ENCODE peak calls at places on chromosomes 2 and 18, in six cellular contexts. L is cardiac muscle cell, K is tibial artery, E is heart left ventricle, N is spleen, G is SJSA1. Q is an unnamed sample.

GRCh38 chr2:53877556-53877955 is 17.8 kb upstream of the GPR75 start:
- DNase-seq in L (no peak), K (no peak), E (no peak), G (no peak), N (no peak), Q (no peak)

GRCh38 chr18:293557-293956 is 25.7 kb upstream of the THOC1 start:
- DNase-seq in G (no peak), N (no peak), K (no peak), L (no peak), E (no peak), Q (no peak)

GRCh38 chr2:9781252-9781651 is 62.0 kb upstream of the TAF1B start:
- DNase-seq in N (no peak), K (no peak), E (peak), L (no peak), G (no peak), Q (peak)

GRCh38 chr2:64228126-64228678 is 84.0 kb upstream of the PELI1 start:
- DNase-seq in K (peak), G (peak), N (peak), E (peak), L (peak), Q (peak)

GRCh38 chr2:42842418-42842817 is 50.0 kb upstream of the HAAO start:
- DNase-seq in G (peak), E (no peak), L (no peak), K (no peak), N (no peak), Q (no peak)

GRCh38 chr2:196434217-196434616 is 205.3 kb upstream of the CCDC150 start:
- DNase-seq in L (no peak), E (no peak), N (no peak), K (no peak), G (no peak), Q (no peak)

GRCh38 chr2:169961911-169962310 is 134.7 kb downstream of the UBR3 start:
- DNase-seq in G (no peak), E (no peak), N (no peak), K (peak), L (no peak), Q (no peak)

GRCh38 chr2:8259106-8259840 is 422.6 kb upstream of the ID2 start:
- DNase-seq in L (no peak), G (no peak), E (no peak), N (no peak), K (peak), Q (no peak)

GRCh38 chr2:240912878-240913809 is 7.0 kb downstream of the CROCC2 start:
- DNase-seq in G (no peak), L (no peak), N (no peak), E (no peak), K (no peak), Q (no peak)

GRCh38 chr2:170711196-170711773 is 3.9 kb upstream of the SP5 start:
- DNase-seq in G (no peak), K (no peak), L (no peak), E (no peak), N (no peak), Q (no peak)

GRCh38 chr2:113390133-113390849 is 47.2 kb upstream of the ZNG1B start:
- DNase-seq in G (peak), L (peak), K (peak), N (no peak), E (peak), Q (peak)

GRCh38 chr2:205734436-205734835 is 52.1 kb downstream of the NRP2 start:
- DNase-seq in E (no peak), L (peak), G (peak), N (no peak), K (no peak), Q (peak)

GRCh38 chr2:54601339-54601738 is 122.1 kb upstream of the EML6 start:
- DNase-seq in N (no peak), G (no peak), K (no peak), L (no peak), E (no peak), Q (no peak)

GRCh38 chr2:11234309-11234708 is 79.0 kb downstream of the SLC66A3 start:
- DNase-seq in L (no peak), G (no peak), N (no peak), E (no peak), K (no peak), Q (no peak)

GRCh38 chr2:10412380-10412779 is 35.7 kb downstream of the ODC1 start:
- DNase-seq in E (no peak), L (peak), N (no peak), K (no peak), G (peak), Q (no peak)

GRCh38 chr18:48036191-48036590 is 105.7 kb upstream of the SMAD2 start:
- DNase-seq in N (peak), E (no peak), G (no peak), L (no peak), K (peak), Q (no peak)

GRCh38 chr2:29314816-29315571 is 199.8 kb downstream of the CLIP4 start:
- DNase-seq in N (peak), G (no peak), K (no peak), E (no peak), L (peak), Q (no peak)

GRCh38 chr2:246489-247145 is 17.2 kb downstream of the SH3YL1 start:
- DNase-seq in E (no peak), G (no peak), L (peak), N (no peak), K (no peak), Q (peak)

GRCh38 chr2:86807462-86808275 is 17.0 kb upstream of the CD8A start:
- DNase-seq in L (peak), N (peak), G (no peak), E (peak), K (no peak), Q (peak)

GRCh38 chr2:8134105-8134903 is 547.6 kb upstream of the ID2 start:
- DNase-seq in E (no peak), G (no peak), N (no peak), L (no peak), K (no peak), Q (no peak)

GRCh38 chr2:157727693-157728092 is 99.0 kb upstream of the ACVR1C start:
- DNase-seq in E (no peak), N (no peak), L (no peak), G (no peak), K (no peak), Q (no peak)

GRCh38 chr18:42736074-42736473 is 379.4 kb downstream of the RIT2 start:
- DNase-seq in E (no peak), G (no peak), N (no peak), L (no peak), K (no peak), Q (no peak)

GRCh38 chr2:110872521-110872920 is 140.1 kb downstream of the ACOXL start:
- DNase-seq in G (no peak), E (no peak), L (no peak), N (no peak), K (no peak), Q (no peak)

GRCh38 chr2:217622205-217622621 is 380.6 kb downstream of the TNS1 start:
- DNase-seq in K (no peak), N (no peak), G (peak), L (no peak), E (peak), Q (no peak)

GRCh38 chr18:72013512-72013911 is 530.6 kb downstream of the CBLN2 start:
- DNase-seq in N (no peak), L (no peak), E (no peak), K (no peak), G (no peak), Q (no peak)

GRCh38 chr2:86298411-86299390 is 38.7 kb downstream of the REEP1 start:
- DNase-seq in G (no peak), K (no peak), N (no peak), E (no peak), L (peak), Q (no peak)

GRCh38 chr18:49563130-49563540 is 1.3 kb downstream of the LIPG start:
- DNase-seq in G (no peak), E (no peak), L (no peak), K (no peak), N (no peak), Q (no peak)

GRCh38 chr2:174247474-174248186 is 702 bp downstream of the OLA1 start:
- DNase-seq in N (no peak), G (no peak), E (no peak), L (no peak), K (no peak), Q (no peak)

GRCh38 chr2:184555352-184555751 is 43.0 kb upstream of the ZNF804A start:
- DNase-seq in L (no peak), N (no peak), G (no peak), E (no peak), K (no peak), Q (no peak)

GRCh38 chr18:58668897-58669296 is 2.4 kb upstream of the MALT1 start:
- DNase-seq in K (no peak), E (no peak), G (no peak), L (no peak), N (no peak), Q (no peak)

GRCh38 chr2:9230051-9230802 is 23.6 kb downstream of the ASAP2 start:
- DNase-seq in E (peak), L (no peak), N (no peak), K (no peak), G (no peak), Q (no peak)

GRCh38 chr2:197707316-197708213 is 2.4 kb downstream of the MARS2 start:
- DNase-seq in G (no peak), E (no peak), K (no peak), L (peak), N (no peak), Q (no peak)

GRCh38 chr2:84888401-84889276 is 7.8 kb upstream of the TRABD2A start:
- DNase-seq in E (peak), L (no peak), G (peak), N (no peak), K (no peak), Q (no peak)

GRCh38 chr2:180655393-180655792 is 325.0 kb upstream of the UBE2E3 start:
- DNase-seq in E (no peak), L (no peak), N (no peak), K (no peak), G (no peak), Q (no peak)

GRCh38 chr2:95381212-95382127 is 21.0 kb upstream of the FAHD2A start:
- DNase-seq in G (no peak), K (no peak), N (no peak), E (no peak), L (no peak), Q (no peak)

DNA sequence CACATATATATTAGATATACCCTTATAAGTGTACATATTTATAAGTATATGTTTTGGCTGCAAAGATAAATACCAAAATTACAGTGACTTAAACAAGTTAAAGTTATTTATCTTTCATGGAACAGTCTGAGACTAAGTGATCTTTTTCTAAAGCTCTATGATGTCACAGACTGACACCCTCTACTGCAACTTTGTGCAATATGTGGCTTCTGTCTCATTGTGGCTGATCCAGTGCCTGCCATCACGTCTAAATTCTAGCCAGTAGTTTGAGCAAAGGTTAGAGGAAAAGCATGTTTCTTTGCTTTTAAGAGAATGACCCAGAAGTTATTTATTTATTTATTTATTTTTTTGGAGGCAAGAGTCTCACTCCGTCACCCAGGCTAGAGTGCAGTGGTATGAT is 13.8 kb upstream of the GATA6 start:
- DNase-seq in L (no peak), E (no peak), N (no peak), G (no peak), K (no peak), Q (no peak)
- H3K27ac ChIP-seq in L (no peak), E (no peak), N (no peak), G (no peak), K (no peak), Q (no peak)

DNA sequence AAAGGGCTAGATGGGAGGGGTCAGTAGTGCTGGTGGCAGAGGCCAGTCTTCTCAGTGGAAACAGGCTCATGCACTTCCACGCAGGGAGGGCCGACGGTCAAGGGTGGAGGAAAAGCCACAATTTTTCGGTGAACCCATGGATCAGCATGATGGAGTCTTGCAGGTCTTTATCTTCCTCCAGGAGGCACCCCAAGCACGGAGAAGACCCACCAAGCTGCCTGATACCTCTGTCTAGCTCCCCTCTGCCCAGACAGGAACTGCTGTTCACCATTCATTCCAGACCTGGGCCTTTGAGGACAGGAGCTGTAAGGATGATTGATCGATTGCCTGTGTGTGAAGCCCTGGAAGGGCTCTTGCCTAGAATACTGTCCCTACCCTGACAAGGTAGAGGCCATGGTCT is 2.8 kb upstream of the LRRFIP1 start:
- DNase-seq in K (no peak), G (no peak), N (no peak), L (no peak), E (no peak), Q (no peak)
- H3K27ac ChIP-seq in K (no peak), G (no peak), N (no peak), L (no peak), E (no peak), Q (no peak)

DNA sequence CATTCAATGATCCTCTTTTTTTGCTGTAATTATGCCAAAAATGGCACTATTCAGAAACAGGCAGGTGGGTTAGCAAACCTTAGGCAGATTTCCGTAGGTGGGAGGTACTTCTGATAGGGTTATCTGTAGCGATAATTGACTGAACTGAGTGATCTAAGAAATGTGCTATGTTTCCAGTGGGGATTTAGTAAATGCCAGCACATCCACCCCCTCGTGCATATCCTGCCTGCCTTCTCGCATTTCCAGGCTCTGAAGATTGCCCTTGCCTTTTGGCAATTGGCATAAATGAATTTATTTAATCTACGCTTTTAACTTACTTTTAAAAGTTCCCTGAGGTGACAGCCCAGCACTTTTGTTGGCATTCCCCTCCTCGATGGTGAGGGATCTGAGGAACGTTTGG is 576 bp upstream of the FSHR start:
- DNase-seq in K (no peak), N (no peak), G (no peak), E (no peak), L (peak), Q (no peak)
- H3K27ac ChIP-seq in K (no peak), N (no peak), G (no peak), E (no peak), L (peak), Q (no peak)

DNA sequence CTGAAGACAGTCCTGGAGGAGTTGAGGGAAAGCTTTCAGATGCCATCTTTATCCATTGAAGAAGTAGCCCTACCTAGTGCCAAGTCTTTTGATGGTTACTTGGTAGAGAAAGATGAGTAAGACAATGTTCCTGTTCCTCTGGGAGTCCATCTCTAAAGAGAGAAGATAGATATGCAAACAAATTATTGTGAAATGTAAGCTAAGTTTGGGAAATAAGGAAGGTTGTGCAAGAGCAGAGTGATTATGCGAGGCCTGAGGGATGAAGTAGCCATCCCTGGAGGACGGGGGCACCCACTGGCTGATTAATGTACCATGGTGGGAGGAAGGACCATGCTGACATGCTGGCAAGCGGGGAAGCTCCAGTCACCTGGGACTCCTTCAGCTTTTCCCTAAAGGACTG is 994 bp upstream of the DTNA start:
- DNase-seq in G (no peak), E (no peak), N (no peak), L (no peak), K (peak), Q (no peak)
- H3K27ac ChIP-seq in G (peak), E (peak), N (no peak), L (no peak), K (peak), Q (no peak)

GRCh38 chr2:105856576-105856975 is 111.9 kb downstream of the NCK2 start:
- DNase-seq in G (no peak), K (no peak), L (no peak), E (no peak), N (no peak), Q (no peak)
- H3K27ac ChIP-seq in G (no peak), K (no peak), L (no peak), E (no peak), N (no peak), Q (no peak)

GRCh38 chr2:100275200-100275589 is 47.1 kb downstream of the LONRF2 start:
- DNase-seq in L (no peak), K (no peak), E (no peak), G (no peak), N (no peak), Q (no peak)
- H3K27ac ChIP-seq in L (no peak), K (no peak), E (no peak), G (no peak), N (no peak), Q (no peak)

DNA sequence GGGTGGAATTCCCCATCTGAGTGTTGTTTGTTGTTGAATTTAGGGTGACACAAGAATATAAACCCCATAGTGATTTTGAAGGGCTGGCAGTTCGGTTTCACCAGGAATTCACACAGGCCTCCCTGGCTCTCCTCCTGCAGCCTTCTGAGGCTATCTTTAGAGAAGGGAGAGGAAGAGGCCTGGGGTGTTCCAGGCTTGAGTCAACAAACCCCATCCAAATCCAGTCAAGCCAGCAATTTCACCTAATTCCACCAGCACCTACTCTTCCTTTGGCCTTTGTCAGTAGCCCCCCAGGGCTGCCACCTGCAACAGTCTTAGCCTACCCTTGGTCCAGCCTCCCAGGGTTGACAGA is 32.0 kb downstream of the MARCHF4 start:
- DNase-seq in K (no peak), E (no peak), G (no peak), N (no peak), L (no peak), Q (no peak)
- H3K27ac ChIP-seq in K (peak), E (peak), G (peak), N (no peak), L (no peak), Q (no peak)